ENCODE peak calls at places on chromosomes 3 and 15, in seven cellular contexts. One of them, this sample, is unnamed.

GRCh38 chr3:186788482-186789370 is 5.3 kb downstream of the EIF4A2 start:
- DNase-seq in GM12878: no peak
- DNase-seq in SK-N-SH: no peak
- DNase-seq in K562: no peak
- DNase-seq in GM12892: no peak
- DNase-seq in HepG2: no peak
- DNase-seq in H1: no peak
- DNase-seq in this sample: no peak

GRCh38 chr3:64114651-64115050 is 91.4 kb upstream of the PSMD6 start:
- DNase-seq in GM12878: no peak
- DNase-seq in SK-N-SH: no peak
- DNase-seq in K562: no peak
- DNase-seq in GM12892: no peak
- DNase-seq in HepG2: no peak
- DNase-seq in H1: no peak
- DNase-seq in this sample: no peak

GRCh38 chr3:126261037-126261436 is 80.7 kb upstream of the ALDH1L1 start:
- DNase-seq in GM12878: no peak
- DNase-seq in SK-N-SH: no peak
- DNase-seq in K562: no peak
- DNase-seq in GM12892: no peak
- DNase-seq in HepG2: peak
- DNase-seq in H1: no peak
- DNase-seq in this sample: no peak

GRCh38 chr3:117962750-117963149 is 1071.9 kb downstream of the IGSF11 start:
- DNase-seq in GM12878: no peak
- DNase-seq in SK-N-SH: no peak
- DNase-seq in K562: no peak
- DNase-seq in GM12892: no peak
- DNase-seq in HepG2: no peak
- DNase-seq in H1: no peak
- DNase-seq in this sample: no peak

GRCh38 chr15:25240461-25241021 is 198.3 kb downstream of the UBE3A start:
- DNase-seq in GM12878: no peak
- DNase-seq in SK-N-SH: no peak
- DNase-seq in K562: no peak
- DNase-seq in GM12892: no peak
- DNase-seq in HepG2: no peak
- DNase-seq in H1: no peak
- DNase-seq in this sample: no peak

GRCh38 chr15:59522988-59523461 is 85.0 kb downstream of the FAM81A start:
- DNase-seq in GM12878: no peak
- DNase-seq in SK-N-SH: no peak
- DNase-seq in K562: no peak
- DNase-seq in GM12892: no peak
- DNase-seq in HepG2: no peak
- DNase-seq in H1: peak
- DNase-seq in this sample: no peak

GRCh38 chr3:102169915-102170479 is 264.8 kb upstream of the ZPLD1 start:
- DNase-seq in GM12878: no peak
- DNase-seq in SK-N-SH: peak
- DNase-seq in K562: no peak
- DNase-seq in GM12892: no peak
- DNase-seq in HepG2: no peak
- DNase-seq in H1: no peak
- DNase-seq in this sample: no peak

GRCh38 chr3:164897335-164897734 is 181.0 kb downstream of the SI start:
- DNase-seq in GM12878: no peak
- DNase-seq in SK-N-SH: no peak
- DNase-seq in K562: no peak
- DNase-seq in GM12892: no peak
- DNase-seq in HepG2: no peak
- DNase-seq in H1: no peak
- DNase-seq in this sample: no peak

GRCh38 chr3:82281205-82281604 is 519.8 kb upstream of the GBE1 start:
- DNase-seq in GM12878: no peak
- DNase-seq in SK-N-SH: no peak
- DNase-seq in K562: no peak
- DNase-seq in GM12892: no peak
- DNase-seq in HepG2: no peak
- DNase-seq in H1: no peak
- DNase-seq in this sample: no peak

GRCh38 chr3:50352762-50353161 is 2.1 kb downstream of the CYB561D2 start:
- DNase-seq in GM12878: no peak
- DNase-seq in SK-N-SH: no peak
- DNase-seq in K562: no peak
- DNase-seq in GM12892: no peak
- DNase-seq in HepG2: no peak
- DNase-seq in H1: no peak
- DNase-seq in this sample: no peak

GRCh38 chr3:127286571-127287140 is 1.2 kb downstream of the PRR20G start:
- DNase-seq in GM12878: no peak
- DNase-seq in SK-N-SH: no peak
- DNase-seq in K562: no peak
- DNase-seq in GM12892: no peak
- DNase-seq in HepG2: no peak
- DNase-seq in H1: no peak
- DNase-seq in this sample: no peak

GRCh38 chr3:147371771-147372340 is 34.5 kb downstream of the ZIC4 start:
- DNase-seq in GM12878: no peak
- DNase-seq in SK-N-SH: no peak
- DNase-seq in K562: no peak
- DNase-seq in GM12892: no peak
- DNase-seq in HepG2: no peak
- DNase-seq in H1: peak
- DNase-seq in this sample: no peak

GRCh38 chr3:58633157-58633865 is 33.3 kb downstream of the FAM3D start:
- DNase-seq in GM12878: no peak
- DNase-seq in SK-N-SH: peak
- DNase-seq in K562: no peak
- DNase-seq in GM12892: no peak
- DNase-seq in HepG2: no peak
- DNase-seq in H1: no peak
- DNase-seq in this sample: no peak

GRCh38 chr3:58629629-58630028 is 36.9 kb downstream of the FAM3D start:
- DNase-seq in GM12878: no peak
- DNase-seq in SK-N-SH: no peak
- DNase-seq in K562: no peak
- DNase-seq in GM12892: no peak
- DNase-seq in HepG2: no peak
- DNase-seq in H1: no peak
- DNase-seq in this sample: no peak

GRCh38 chr3:58630710-58631092 is 35.9 kb downstream of the FAM3D start:
- DNase-seq in GM12878: no peak
- DNase-seq in SK-N-SH: no peak
- DNase-seq in K562: no peak
- DNase-seq in GM12892: no peak
- DNase-seq in HepG2: no peak
- DNase-seq in H1: no peak
- DNase-seq in this sample: no peak

GRCh38 chr3:58630081-58630709 is 36.4 kb downstream of the FAM3D start:
- DNase-seq in GM12878: no peak
- DNase-seq in SK-N-SH: peak
- DNase-seq in K562: peak
- DNase-seq in GM12892: peak
- DNase-seq in HepG2: peak
- DNase-seq in H1: peak
- DNase-seq in this sample: peak

DNA sequence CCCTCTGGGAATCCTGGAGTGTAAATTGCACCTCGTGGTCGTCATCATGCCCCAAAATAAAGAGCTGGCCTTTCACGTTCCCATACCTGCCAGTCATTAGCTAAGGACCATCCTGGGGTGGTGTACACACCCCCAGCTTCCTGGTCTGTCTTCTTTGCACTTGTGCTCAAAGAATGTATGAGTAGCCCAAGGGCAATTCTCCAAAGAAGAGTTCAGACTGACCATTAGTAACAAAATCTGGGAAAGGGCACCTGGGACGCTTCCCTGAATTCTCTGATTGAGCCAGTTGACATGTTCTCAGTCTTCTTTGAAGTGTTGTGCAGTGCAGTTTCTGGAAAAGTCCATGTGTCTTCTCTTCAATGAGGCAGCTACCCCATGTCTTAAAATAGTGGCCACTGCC is 34.8 kb downstream of the FAM3D start:
- DNase-seq in GM12878: no peak
- DNase-seq in SK-N-SH: no peak
- DNase-seq in K562: no peak
- DNase-seq in GM12892: no peak
- DNase-seq in HepG2: no peak
- DNase-seq in H1: no peak
- DNase-seq in this sample: no peak
- TF ChIP-seq TAF1 in GM12878: no peak
- TF ChIP-seq TAF1 in SK-N-SH: no peak
- TF ChIP-seq TAF1 in K562: no peak
- TF ChIP-seq TAF1 in GM12892: no peak
- TF ChIP-seq TAF1 in HepG2: no peak
- TF ChIP-seq TAF1 in H1: no peak
- TF ChIP-seq TAF1 in this sample: no peak

GRCh38 chr15:74724570-74725240 is 623 bp downstream of the CYP1A1 start:
- DNase-seq in GM12878: no peak
- DNase-seq in SK-N-SH: no peak
- DNase-seq in K562: no peak
- DNase-seq in GM12892: no peak
- DNase-seq in HepG2: no peak
- DNase-seq in H1: no peak
- DNase-seq in this sample: no peak

GRCh38 chr15:74725241-74725774 is at the start of gene CYP1A1:
- DNase-seq in GM12878: no peak
- DNase-seq in SK-N-SH: peak
- DNase-seq in K562: no peak
- DNase-seq in GM12892: no peak
- DNase-seq in HepG2: no peak
- DNase-seq in H1: peak
- DNase-seq in this sample: no peak

GRCh38 chr15:74726774-74727164 is 1.4 kb upstream of the CYP1A1 start:
- DNase-seq in GM12878: no peak
- DNase-seq in SK-N-SH: no peak
- DNase-seq in K562: no peak
- DNase-seq in GM12892: no peak
- DNase-seq in HepG2: no peak
- DNase-seq in H1: no peak
- DNase-seq in this sample: no peak

GRCh38 chr15:74727727-74728126 is 2.4 kb upstream of the CYP1A1 start:
- DNase-seq in GM12878: no peak
- DNase-seq in SK-N-SH: peak
- DNase-seq in K562: no peak
- DNase-seq in GM12892: no peak
- DNase-seq in HepG2: no peak
- DNase-seq in H1: no peak
- DNase-seq in this sample: no peak

DNA sequence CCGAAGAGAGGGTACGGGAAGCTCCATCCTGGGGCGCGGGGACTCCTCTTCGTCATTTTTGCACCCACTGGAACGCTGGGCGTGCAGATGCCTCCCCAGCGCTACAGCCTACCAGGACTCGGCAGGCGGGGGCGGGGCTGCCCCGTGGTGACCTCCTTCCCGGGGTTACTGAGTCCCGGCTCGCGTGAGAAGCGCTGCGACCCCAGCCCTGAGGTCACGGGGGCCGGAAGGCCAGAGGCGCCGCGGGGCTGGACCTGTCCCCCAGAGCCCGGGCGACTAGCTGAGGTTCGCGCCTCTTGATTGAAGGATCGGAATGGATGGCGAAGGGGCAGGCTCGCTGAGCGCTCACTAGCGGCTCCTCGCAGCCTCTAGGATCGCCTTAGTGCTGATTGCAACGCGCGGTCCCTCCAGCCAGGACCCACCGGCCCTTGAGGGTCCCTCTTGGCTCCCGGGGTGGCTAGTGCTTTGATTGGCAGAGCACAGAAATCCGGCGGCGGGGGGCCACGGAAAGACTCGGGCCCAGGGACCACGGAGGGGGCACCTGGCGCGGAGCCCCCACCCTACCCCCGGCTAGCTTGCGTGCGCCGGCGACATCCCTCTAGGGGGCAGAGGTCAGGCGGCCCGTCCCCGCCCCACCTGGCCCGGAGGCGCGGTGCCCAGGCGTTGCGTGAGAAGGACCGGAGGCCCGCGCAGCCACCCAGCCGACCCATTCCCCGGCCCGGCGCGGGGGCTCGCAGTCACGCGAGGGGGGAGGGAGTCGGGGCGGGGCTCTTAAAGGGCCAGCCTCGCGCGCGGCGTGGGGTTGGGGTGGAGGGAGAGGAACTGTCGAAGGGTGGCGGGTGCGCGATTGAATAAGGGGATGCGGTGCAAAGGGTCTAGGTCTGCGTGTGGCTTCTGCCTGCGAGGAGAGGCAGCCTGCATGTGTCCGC is 781 bp upstream of the CYP1A1 start:
- DNase-seq in GM12878: no peak
- DNase-seq in SK-N-SH: peak
- DNase-seq in K562: no peak
- DNase-seq in GM12892: peak
- DNase-seq in HepG2: peak
- DNase-seq in H1: peak
- DNase-seq in this sample: peak
- TF ChIP-seq TAF1 in GM12878: no peak
- TF ChIP-seq TAF1 in SK-N-SH: no peak
- TF ChIP-seq TAF1 in K562: no peak
- TF ChIP-seq TAF1 in GM12892: no peak
- TF ChIP-seq TAF1 in HepG2: peak
- TF ChIP-seq TAF1 in H1: no peak
- TF ChIP-seq TAF1 in this sample: no peak

GRCh38 chr3:79086514-79086913 is 681.3 kb downstream of the ROBO1 start:
- DNase-seq in GM12878: no peak
- DNase-seq in SK-N-SH: peak
- DNase-seq in K562: peak
- DNase-seq in GM12892: no peak
- DNase-seq in HepG2: peak
- DNase-seq in H1: peak
- DNase-seq in this sample: peak
- TF ChIP-seq TAF1 in GM12878: no peak
- TF ChIP-seq TAF1 in SK-N-SH: no peak
- TF ChIP-seq TAF1 in K562: no peak
- TF ChIP-seq TAF1 in GM12892: no peak
- TF ChIP-seq TAF1 in HepG2: no peak
- TF ChIP-seq TAF1 in H1: no peak
- TF ChIP-seq TAF1 in this sample: no peak

GRCh38 chr3:193782280-193782654 is 189.3 kb downstream of the OPA1 start:
- DNase-seq in GM12878: no peak
- DNase-seq in SK-N-SH: no peak
- DNase-seq in K562: peak
- DNase-seq in GM12892: no peak
- DNase-seq in HepG2: no peak
- DNase-seq in H1: no peak
- DNase-seq in this sample: no peak

GRCh38 chr3:193780371-193780770 is 187.4 kb downstream of the OPA1 start:
- DNase-seq in GM12878: no peak
- DNase-seq in SK-N-SH: no peak
- DNase-seq in K562: no peak
- DNase-seq in GM12892: no peak
- DNase-seq in HepG2: no peak
- DNase-seq in H1: peak
- DNase-seq in this sample: no peak

GRCh38 chr3:193780810-193781472 is 187.9 kb downstream of the OPA1 start:
- DNase-seq in GM12878: no peak
- DNase-seq in SK-N-SH: peak
- DNase-seq in K562: peak
- DNase-seq in GM12892: peak
- DNase-seq in HepG2: peak
- DNase-seq in H1: peak
- DNase-seq in this sample: peak

GRCh38 chr3:193782747-193783146 is 189.7 kb downstream of the OPA1 start:
- DNase-seq in GM12878: no peak
- DNase-seq in SK-N-SH: no peak
- DNase-seq in K562: no peak
- DNase-seq in GM12892: no peak
- DNase-seq in HepG2: no peak
- DNase-seq in H1: no peak
- DNase-seq in this sample: no peak

GRCh38 chr3:193783166-193783896 is 190.3 kb downstream of the OPA1 start:
- DNase-seq in GM12878: no peak
- DNase-seq in SK-N-SH: no peak
- DNase-seq in K562: no peak
- DNase-seq in GM12892: no peak
- DNase-seq in HepG2: no peak
- DNase-seq in H1: no peak
- DNase-seq in this sample: no peak
- TF ChIP-seq TAF1 in GM12878: no peak
- TF ChIP-seq TAF1 in SK-N-SH: no peak
- TF ChIP-seq TAF1 in K562: no peak
- TF ChIP-seq TAF1 in GM12892: no peak
- TF ChIP-seq TAF1 in HepG2: no peak
- TF ChIP-seq TAF1 in H1: no peak
- TF ChIP-seq TAF1 in this sample: no peak